ENCODE peak calls at places on chromosomes 11 and 22, in nine cellular contexts. B is heart left ventricle, W is sigmoid colon, P is stomach, S is K562, L is uterus, X is NB4, Y is tibial nerve, H is GM12878. Z is an unnamed sample.

GRCh38 chr11:43756575-43756974 is 76.0 kb downstream of the HSD17B12 start:
- DNase-seq in B (no peak), W (no peak), H (no peak), L (no peak), Y (no peak), X (no peak), S (no peak), P (no peak), Z (no peak)

GRCh38 chr11:8097062-8097814 is 16.2 kb downstream of the TUB start:
- DNase-seq in X (no peak), B (no peak), L (no peak), Y (no peak), P (peak; percentile 10), S (no peak), H (no peak), W (peak; percentile 39), Z (no peak)

GRCh38 chr11:34068098-34068497 is 16.6 kb downstream of the CAPRIN1 start:
- DNase-seq in L (no peak), W (no peak), H (no peak), X (no peak), B (no peak), P (no peak), Y (no peak), S (no peak), Z (no peak)

GRCh38 chr11:68659158-68659921 is 25.0 kb upstream of the GAL start:
- DNase-seq in P (no peak), S (peak; percentile 55), B (peak; percentile 81), X (no peak), Y (peak; percentile 94), H (no peak), W (peak; percentile 78), L (peak; percentile 60), Z (peak; percentile 95)

GRCh38 chr11:62931501-62932278 is 10.5 kb upstream of the CHRM1 start:
- DNase-seq in H (no peak), L (no peak), B (no peak), W (no peak), X (peak; percentile 40), S (no peak), Y (no peak), P (no peak), Z (peak; percentile 80)

GRCh38 chr11:2180775-2181370 is 9.3 kb upstream of the TH start:
- DNase-seq in H (no peak), W (no peak), B (no peak), X (no peak), Y (no peak), S (no peak), L (no peak), P (no peak), Z (peak; percentile 90)

GRCh38 chr22:29831958-29832357 is 6.1 kb downstream of the ASCC2 start:
- DNase-seq in X (no peak), B (no peak), S (no peak), Y (no peak), P (no peak), L (no peak), H (no peak), W (no peak), Z (no peak)

GRCh38 chr11:68927280-68928107 is 23.8 kb downstream of the IGHMBP2 start:
- DNase-seq in B (peak; percentile 59), Y (no peak), S (no peak), L (no peak), X (peak; percentile 53), P (peak; percentile 43), W (no peak), H (peak; percentile 42), Z (no peak)

DNA sequence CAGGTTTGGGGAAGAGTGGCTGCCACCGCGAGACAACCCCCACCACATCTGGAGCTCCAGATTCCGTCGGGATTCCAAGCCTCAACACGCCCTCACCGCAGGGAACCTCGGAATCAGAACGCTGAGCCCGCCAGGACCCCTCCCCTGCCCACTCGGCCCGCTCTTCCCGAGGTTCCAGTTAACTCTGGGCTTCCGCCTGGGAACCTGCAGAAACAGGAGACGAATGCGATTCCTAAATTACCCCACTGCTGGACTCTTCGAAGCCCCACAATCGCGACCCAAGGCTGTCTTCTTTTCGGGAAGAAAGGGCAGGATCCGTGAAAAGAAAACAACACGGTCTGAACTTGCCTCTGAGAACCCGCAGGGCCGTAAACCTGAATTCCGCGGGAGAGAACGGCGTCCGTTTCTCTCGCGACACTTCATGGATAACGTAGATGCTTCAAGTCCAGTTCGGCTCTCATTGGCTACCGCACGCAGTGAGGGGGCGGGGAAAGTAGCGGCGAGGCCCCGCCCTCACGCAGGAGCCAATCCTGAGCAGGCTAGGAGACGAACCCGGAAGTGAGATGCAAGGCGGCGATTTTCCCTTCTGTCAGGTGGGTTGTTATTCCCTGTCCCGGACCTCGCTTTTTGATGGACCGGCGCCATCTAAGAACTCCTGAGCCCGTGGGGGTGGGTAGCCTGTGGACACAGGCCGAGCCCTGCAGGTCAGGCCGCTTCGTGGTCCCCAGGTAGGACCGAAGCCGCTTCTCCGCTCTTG is at the start of the genes ANKRD49 and MRE11:
- DNase-seq in S (peak; percentile 98), W (peak; percentile 99), L (peak; percentile 97), H (peak; percentile 96), P (peak; percentile 98), Y (peak; percentile 98), B (peak; percentile 97), X (peak; percentile 100), Z (peak; percentile 59)
- TF ChIP-seq POLR2A in S (peak; percentile 85), W (peak; percentile 72), L (no peak), H (peak; percentile 86), P (no peak), Y (peak; percentile 45), B (peak; percentile 66), X (peak; percentile 82), Z (peak; percentile 33)

GRCh38 chr22:36367066-36367465 is 20.7 kb downstream of the MYH9 start:
- DNase-seq in W (no peak), B (peak; percentile 19), L (no peak), X (no peak), Y (no peak), S (no peak), H (no peak), P (no peak), Z (no peak)

GRCh38 chr22:36365020-36365411 is 22.8 kb downstream of the MYH9 start:
- DNase-seq in H (no peak), Y (no peak), L (peak; percentile 75), W (peak; percentile 90), X (peak; percentile 83), B (no peak), S (peak; percentile 82), P (peak; percentile 65), Z (no peak)

GRCh38 chr22:36367479-36367878 is 20.3 kb downstream of the MYH9 start:
- DNase-seq in W (no peak), H (no peak), S (no peak), L (no peak), P (no peak), B (peak; percentile 65), Y (no peak), X (no peak), Z (no peak)

GRCh38 chr22:36364255-36365019 is 23.3 kb downstream of the MYH9 start:
- DNase-seq in W (no peak), P (no peak), X (no peak), S (no peak), Y (no peak), L (no peak), H (no peak), B (no peak), Z (no peak)

DNA sequence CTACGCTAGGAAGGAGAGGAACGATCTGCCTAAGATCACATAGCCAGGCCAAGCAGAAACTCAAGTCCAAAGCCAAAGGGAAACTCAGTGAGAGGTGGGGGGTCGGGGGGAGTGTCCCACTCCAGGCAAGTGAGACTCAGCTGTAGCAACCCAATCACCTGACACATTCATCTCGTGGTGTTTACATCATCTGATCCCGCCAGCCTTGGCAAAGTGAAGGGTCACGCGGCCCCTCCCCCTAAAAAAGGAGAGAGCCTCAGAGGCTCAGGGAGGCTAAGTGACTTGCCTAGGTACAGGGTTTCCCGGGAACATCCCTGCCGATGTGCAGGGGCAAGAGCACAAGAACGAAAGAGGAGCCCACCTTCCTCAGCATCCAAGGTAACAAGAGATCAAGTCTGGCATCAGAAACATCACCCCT is 21.5 kb downstream of the MYH9 start:
- DNase-seq in X (peak; percentile 12), W (peak; percentile 90), L (peak; percentile 77), S (no peak), Y (no peak), B (no peak), P (no peak), H (no peak), Z (no peak)
- TF ChIP-seq POLR2A in X (no peak), W (no peak), L (peak; percentile 35), S (no peak), Y (no peak), B (no peak), P (no peak), H (no peak), Z (no peak)

GRCh38 chr11:101126551-101127347 is 2.9 kb downstream of the PGR start:
- DNase-seq in H (no peak), W (no peak), S (peak; percentile 40), L (peak; percentile 44), Y (peak; percentile 43), X (no peak), B (peak; percentile 74), P (no peak), Z (no peak)

GRCh38 chr11:101127348-101127698 is 2.3 kb downstream of the PGR start:
- DNase-seq in Y (no peak), H (no peak), B (peak; percentile 56), X (no peak), W (peak; percentile 69), L (peak; percentile 38), P (no peak), S (peak; percentile 18), Z (no peak)

GRCh38 chr11:101128571-101129202 is 926 bp downstream of the PGR start:
- DNase-seq in P (no peak), H (no peak), X (no peak), L (peak; percentile 48), W (peak; percentile 68), B (peak; percentile 37), S (peak; percentile 4), Y (no peak), Z (no peak)

GRCh38 chr11:101129203-101129943 is at the start of gene PGR:
- DNase-seq in L (peak; percentile 81), Y (peak; percentile 37), H (no peak), B (peak; percentile 69), S (peak; percentile 61), P (no peak), W (no peak), X (no peak), Z (no peak)

DNA sequence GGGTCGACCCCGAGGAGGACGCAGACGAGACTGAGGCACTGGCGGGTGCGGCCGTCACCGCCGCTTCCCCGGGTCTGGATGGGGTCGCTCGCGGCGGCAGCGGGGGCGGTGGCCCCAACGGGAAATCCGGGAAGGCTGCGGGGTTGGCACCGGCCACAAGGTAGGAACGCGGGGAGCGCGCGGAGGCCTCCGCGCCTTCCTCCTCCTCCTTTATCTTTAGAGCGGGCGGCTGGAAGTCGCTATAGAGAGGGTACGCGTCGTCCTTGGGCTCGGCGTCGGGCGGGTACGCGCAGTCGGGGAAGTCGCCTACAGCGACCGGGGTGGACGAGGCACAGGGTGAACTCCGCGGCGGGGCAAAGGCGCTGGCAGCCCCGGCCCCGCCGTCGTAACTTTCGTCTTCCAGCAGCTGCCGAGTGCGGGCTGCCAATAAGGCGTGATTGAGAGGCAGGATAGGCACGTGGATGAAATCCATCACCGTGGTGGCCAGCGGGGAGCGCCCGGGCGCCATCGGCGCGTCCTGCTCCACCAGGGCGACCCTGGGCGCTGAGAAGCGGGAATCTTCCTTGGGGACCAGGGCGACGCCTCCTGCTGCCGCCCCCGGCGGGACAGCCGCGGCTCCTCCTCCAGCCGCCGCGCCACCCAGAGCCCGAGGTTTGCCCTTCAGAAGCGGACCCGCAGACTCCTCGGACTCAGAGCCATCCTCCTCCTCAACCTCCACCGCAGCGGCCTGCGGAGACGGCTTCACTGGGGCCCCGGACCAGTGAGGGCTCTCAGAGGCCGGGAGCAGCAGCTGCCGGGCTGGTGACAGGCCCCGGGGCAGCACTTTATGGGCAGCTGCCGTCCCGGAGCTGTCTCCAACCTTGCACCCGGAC is 1.7 kb downstream of the PGR start:
- DNase-seq in H (no peak), S (peak; percentile 24), X (no peak), P (peak; percentile 26), Y (peak; percentile 11), W (peak; percentile 71), B (peak; percentile 62), L (peak; percentile 29), Z (no peak)
- TF ChIP-seq POLR2A in H (no peak), S (no peak), X (no peak), P (no peak), Y (no peak), W (no peak), B (no peak), L (no peak), Z (no peak)

GRCh38 chr11:130002846-130003716 is 446 bp upstream of the PRDM10 start:
- DNase-seq in W (peak; percentile 98), L (peak; percentile 96), B (peak; percentile 96), S (peak; percentile 97), H (peak; percentile 95), P (peak; percentile 93), Y (peak; percentile 95), X (peak; percentile 98), Z (peak; percentile 83)
- TF ChIP-seq POLR2A in W (peak; percentile 33), L (peak; percentile 84), B (peak; percentile 90), S (peak; percentile 76), H (peak; percentile 90), P (no peak), Y (peak; percentile 85), X (peak; percentile 74), Z (peak; percentile 44)

Z was measured in H54.